ENCODE peak calls at places on chromosomes 4 and X, in five cellular contexts. B is iPS DF 6.9; E is vagina; C is CD8-positive, alpha-beta T cell; F is tibial nerve. T is an unnamed sample.

GRCh38 chr4:168386002-168386401 is 67.5 kb upstream of the DDX60 start:
- DNase-seq in B (no peak), E (no peak), C (no peak), F (no peak), T (no peak)

GRCh38 chr4:83644677-83645639 is 109.0 kb downstream of the GPAT3 start:
- DNase-seq in B (peak), E (no peak), C (peak), F (peak), T (no peak)

GRCh38 chr4:111849726-111850284 is 295.4 kb upstream of the FAM241A start:
- DNase-seq in B (no peak), E (no peak), C (no peak), F (no peak), T (no peak)

GRCh38 chr4:185902654-185903053 is 90.7 kb upstream of the SORBS2 start:
- DNase-seq in B (no peak), E (no peak), C (no peak), F (no peak), T (no peak)

GRCh38 chrX:102067966-102068723 is 57.3 kb upstream of the TCEAL2 start:
- DNase-seq in B (no peak), E (no peak), C (peak), F (peak), T (no peak)

GRCh38 chr4:176340871-176341685 is 21.3 kb downstream of the SPCS3 start:
- DNase-seq in B (no peak), E (no peak), C (no peak), F (peak), T (no peak)

GRCh38 chr4:80361329-80361900 is 25.9 kb downstream of the CFAP299 start:
- DNase-seq in B (no peak), E (no peak), C (no peak), F (no peak), T (no peak)

GRCh38 chrX:70166601-70167590 is 10.4 kb upstream of the DGAT2L6 start:
- DNase-seq in B (no peak), E (no peak), C (no peak), F (no peak), T (no peak)

GRCh38 chr4:25807101-25807728 is 55.6 kb downstream of the SEL1L3 start:
- DNase-seq in B (no peak), E (peak), C (no peak), F (no peak), T (no peak)

GRCh38 chr4:110099638-110100037 is 98.8 kb downstream of the ELOVL6 start:
- DNase-seq in B (no peak), E (no peak), C (no peak), F (no peak), T (no peak)

GRCh38 chr4:169272265-169272886 is 1.6 kb upstream of the SH3RF1 start:
- DNase-seq in B (no peak), E (no peak), C (no peak), F (no peak), T (no peak)

GRCh38 chrX:15645266-15645665 is 19.3 kb downstream of the CLTRN start:
- DNase-seq in B (no peak), E (no peak), C (no peak), F (no peak), T (no peak)

GRCh38 chrX:82648062-82648461 is 860.0 kb upstream of the POU3F4 start:
- DNase-seq in B (no peak), E (no peak), C (no peak), F (no peak), T (no peak)

GRCh38 chr4:185651137-185651677 is 115.9 kb upstream of the PDLIM3 start:
- DNase-seq in B (no peak), E (no peak), C (no peak), F (no peak), T (no peak)

GRCh38 chr4:142120921-142121320 is 484.5 kb downstream of the IL15 start:
- DNase-seq in B (no peak), E (no peak), C (no peak), F (no peak), T (no peak)

GRCh38 chrX:152025656-152026440 is 51.4 kb upstream of the GABRE start:
- DNase-seq in B (no peak), E (no peak), C (no peak), F (no peak), T (no peak)

GRCh38 chrX:106939566-106939965 is 19.4 kb downstream of the CLDN2 start:
- DNase-seq in B (no peak), E (no peak), C (no peak), F (no peak), T (no peak)

GRCh38 chr4:88054909-88055308 is 47.5 kb downstream of the PKD2 start:
- DNase-seq in B (peak), E (no peak), C (no peak), F (peak), T (peak)

GRCh38 chr4:173264245-173264959 is 69.8 kb downstream of the HMGB2 start:
- DNase-seq in B (no peak), E (no peak), C (peak), F (no peak), T (peak)

GRCh38 chr4:87805971-87806370 is 6.6 kb downstream of the IBSP start:
- DNase-seq in B (no peak), E (no peak), C (no peak), F (no peak), T (no peak)

GRCh38 chr4:99028187-99028586 is 32.7 kb downstream of the METAP1 start:
- DNase-seq in B (no peak), E (no peak), C (no peak), F (no peak), T (no peak)

GRCh38 chrX:115912372-115912897 is 258.1 kb upstream of the AGTR2 start:
- DNase-seq in B (no peak), E (no peak), C (no peak), F (no peak), T (no peak)

GRCh38 chr4:153488006-153488718 is 22.0 kb downstream of the TMEM131L start:
- DNase-seq in B (no peak), E (no peak), C (peak), F (no peak), T (no peak)

GRCh38 chr4:1027916-1028240 is 16.5 kb downstream of the FGFRL1 start:
- DNase-seq in B (no peak), E (no peak), C (no peak), F (no peak), T (no peak)

GRCh38 chr4:187017156-187017555 is 293.5 kb upstream of the FAT1 start:
- DNase-seq in B (no peak), E (no peak), C (no peak), F (no peak), T (no peak)

GRCh38 chr4:128454281-128455075 is 166.9 kb upstream of the PGRMC2 start:
- DNase-seq in B (peak), E (no peak), C (peak), F (peak), T (peak)

GRCh38 chr4:102606261-102606660 is 105.1 kb downstream of the NFKB1 start:
- DNase-seq in B (no peak), E (no peak), C (no peak), F (no peak), T (no peak)

GRCh38 chr4:82421796-82422560 is 8.3 kb downstream of the HNRNPDL start:
- DNase-seq in B (no peak), E (no peak), C (no peak), F (no peak), T (no peak)

GRCh38 chrX:151796576-151796975 is 62.0 kb downstream of the CNGA2 start:
- DNase-seq in B (no peak), E (no peak), C (no peak), F (no peak), T (no peak)

GRCh38 chrX:57453901-57454300 is 137.9 kb upstream of the ZXDB start:
- DNase-seq in B (peak), E (no peak), C (no peak), F (no peak), T (no peak)

GRCh38 chrX:46333550-46333949 is 211.7 kb downstream of the ZNF674 start:
- DNase-seq in B (no peak), E (no peak), C (no peak), F (no peak), T (no peak)

GRCh38 chrX:154039577-154039976 is 19.9 kb upstream of the IRAK1 start:
- DNase-seq in B (no peak), E (no peak), C (no peak), F (no peak), T (no peak)

GRCh38 chr4:173522874-173523395 is 7.1 kb downstream of the HAND2 start:
- DNase-seq in B (no peak), E (no peak), C (no peak), F (no peak), T (peak)

GRCh38 chr4:187550256-187550950 is 445.2 kb upstream of the ZFP42 start:
- DNase-seq in B (no peak), E (no peak), C (no peak), F (no peak), T (no peak)

GRCh38 chr4:158079661-158080060 is 93.2 kb downstream of the GASK1B start:
- DNase-seq in B (no peak), E (no peak), C (no peak), F (no peak), T (peak)

GRCh38 chrX:55715847-55716246 is 1.7 kb upstream of the RRAGB start:
- DNase-seq in B (no peak), E (no peak), C (no peak), F (no peak), T (no peak)

GRCh38 chr4:128639586-128640270 is 169.8 kb upstream of the JADE1 start:
- DNase-seq in B (no peak), E (no peak), C (no peak), F (no peak), T (no peak)

GRCh38 chr4:74618659-74619058 is 173.7 kb downstream of the AREG start:
- DNase-seq in B (no peak), E (no peak), C (no peak), F (no peak), T (no peak)

GRCh38 chrX:102899940-102900916 is 36.8 kb upstream of the RAB40AL start:
- DNase-seq in B (peak), E (no peak), C (peak), F (peak), T (peak)

GRCh38 chr4:101187837-101188236 is 159.5 kb downstream of the PPP3CA start:
- DNase-seq in B (no peak), E (no peak), C (no peak), F (no peak), T (no peak)

GRCh38 chr4:101192244-101192643 is 155.1 kb downstream of the PPP3CA start:
- DNase-seq in B (no peak), E (no peak), C (no peak), F (no peak), T (no peak)

GRCh38 chr4:101186558-101187184 is 160.7 kb downstream of the PPP3CA start:
- DNase-seq in B (no peak), E (no peak), C (no peak), F (no peak), T (no peak)

GRCh38 chr4:101188906-101189305 is 158.4 kb downstream of the PPP3CA start:
- DNase-seq in B (no peak), E (no peak), C (no peak), F (no peak), T (no peak)

GRCh38 chr4:101191302-101192098 is 155.8 kb downstream of the PPP3CA start:
- DNase-seq in B (no peak), E (no peak), C (no peak), F (peak), T (peak)
- H3K27ac ChIP-seq in B (no peak), E (peak), C (no peak), F (peak), T (peak)

GRCh38 chr4:123116412-123116811 is 194.0 kb upstream of the NUDT6 start:
- DNase-seq in B (no peak), E (no peak), C (no peak), F (no peak), T (no peak)
- H3K27ac ChIP-seq in B (no peak), E (no peak), C (no peak), F (no peak), T (no peak)

GRCh38 chrX:12973561-12974216 is 1.2 kb upstream of the TMSB4X start:
- DNase-seq in B (no peak), E (no peak), C (peak), F (no peak), T (no peak)
- H3K27ac ChIP-seq in B (no peak), E (peak), C (peak), F (peak), T (peak)

GRCh38 chrX:71439420-71439819 is 73.3 kb downstream of the TAF1 start:
- DNase-seq in B (no peak), E (no peak), C (no peak), F (no peak), T (no peak)
- H3K27ac ChIP-seq in B (no peak), E (no peak), C (no peak), F (no peak), T (no peak)